ENCODE peak calls at places on chromosomes 5 and 9, in six cellular contexts. H is stomach; W is effector memory CD4-positive, alpha-beta T cell; C is gastrocnemius medialis; X is CD4-positive, CD25-positive, alpha-beta regulatory T cell; V is IMR-90. G is an unnamed sample. For H3K4me1, the result is how much of the 10 kb centered on the place peaks cover.

GRCh38 chr5:157575096-157575872 is at the start of gene ADAM19:
- DNase-seq in H (no peak), W (peak), C (no peak), X (peak), V (peak), G (peak)

GRCh38 chr5:83564069-83564749 is 92.7 kb downstream of the VCAN start:
- DNase-seq in H (no peak), W (no peak), C (no peak), X (peak), V (peak), G (no peak)

GRCh38 chr9:133784731-133785561 is 46.8 kb upstream of the SARDH start:
- DNase-seq in H (no peak), W (no peak), C (no peak), X (no peak), V (no peak), G (no peak)

GRCh38 chr9:129316281-129317030 is 138.4 kb upstream of the IER5L start:
- DNase-seq in H (no peak), W (no peak), C (no peak), X (no peak), V (no peak), G (no peak)

GRCh38 chr5:68315679-68316271 is 100.2 kb downstream of the PIK3R1 start:
- DNase-seq in H (no peak), W (peak), C (no peak), X (peak), V (no peak), G (no peak)

GRCh38 chr5:74127377-74128338 is 501.7 kb downstream of the ARHGEF28 start:
- DNase-seq in H (no peak), W (no peak), C (no peak), X (no peak), V (peak), G (no peak)

GRCh38 chr5:50889790-50890189 is 223.4 kb downstream of the PARP8 start:
- DNase-seq in H (no peak), W (no peak), C (no peak), X (no peak), V (no peak), G (no peak)

GRCh38 chr9:88523056-88523455 is 11.9 kb upstream of the NXNL2 start:
- DNase-seq in H (no peak), W (no peak), C (no peak), X (no peak), V (peak), G (no peak)

GRCh38 chr9:122536138-122536537 is 9.0 kb upstream of the OR1N1 start:
- DNase-seq in H (no peak), W (no peak), C (no peak), X (no peak), V (no peak), G (no peak)

GRCh38 chr9:136997830-136998234 is 1.5 kb upstream of the CLIC3 start:
- DNase-seq in H (no peak), W (peak), C (no peak), X (peak), V (no peak), G (no peak)
- H3K27ac ChIP-seq in H (peak), W (peak), C (no peak), X (no peak), V (no peak), G (no peak)

GRCh38 chr9:69180200-69180599 is 6.1 kb downstream of the TJP2 start:
- DNase-seq in H (no peak), W (no peak), C (no peak), X (no peak), V (no peak), G (no peak)

GRCh38 chr9:69180670-69181069 is 6.6 kb downstream of the TJP2 start:
- DNase-seq in H (peak), W (peak), C (no peak), X (peak), V (peak), G (peak)

GRCh38 chr9:69179037-69179436 is 5.0 kb downstream of the TJP2 start:
- DNase-seq in H (no peak), W (no peak), C (no peak), X (no peak), V (no peak), G (no peak)

GRCh38 chr9:69176446-69177135 is 2.5 kb downstream of the TJP2 start:
- DNase-seq in H (no peak), W (no peak), C (no peak), X (peak), V (no peak), G (no peak)

DNA sequence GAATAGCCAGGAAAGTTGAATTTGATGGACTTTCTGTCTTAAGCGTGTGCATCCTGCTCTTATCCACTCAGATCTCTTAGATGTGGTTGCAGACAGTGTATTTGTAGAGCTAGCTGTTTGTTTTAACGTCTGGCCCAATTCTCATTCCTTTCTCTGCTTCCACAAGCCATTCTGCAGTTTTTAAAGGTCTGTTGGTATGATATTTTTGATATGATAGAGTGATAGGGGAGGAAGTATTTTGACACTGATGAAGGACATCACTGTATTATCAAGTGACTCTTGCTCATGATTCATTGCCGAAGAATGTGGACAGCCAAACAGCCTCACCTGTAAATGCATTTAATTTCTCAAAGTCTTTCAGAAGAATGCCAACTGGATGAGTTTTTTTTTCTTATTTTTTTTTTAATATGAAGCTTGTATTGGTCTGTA is 4.5 kb downstream of the TJP2 start:
- DNase-seq in H (no peak), W (no peak), C (no peak), X (peak), V (peak), G (no peak)
- H3K4me3 ChIP-seq in H (no peak), W (no peak), C (no peak), X (peak), V (no peak), G (no peak)

GRCh38 chr5:96065577-96066385 is 104.1 kb upstream of the ELL2 start:
- DNase-seq in H (no peak), W (no peak), C (no peak), X (peak), V (no peak), G (no peak)
- H3K4me1 ChIP-seq in H (under half), W (under half), C (under half), X (under half), V (under half), G (under half)

DNA sequence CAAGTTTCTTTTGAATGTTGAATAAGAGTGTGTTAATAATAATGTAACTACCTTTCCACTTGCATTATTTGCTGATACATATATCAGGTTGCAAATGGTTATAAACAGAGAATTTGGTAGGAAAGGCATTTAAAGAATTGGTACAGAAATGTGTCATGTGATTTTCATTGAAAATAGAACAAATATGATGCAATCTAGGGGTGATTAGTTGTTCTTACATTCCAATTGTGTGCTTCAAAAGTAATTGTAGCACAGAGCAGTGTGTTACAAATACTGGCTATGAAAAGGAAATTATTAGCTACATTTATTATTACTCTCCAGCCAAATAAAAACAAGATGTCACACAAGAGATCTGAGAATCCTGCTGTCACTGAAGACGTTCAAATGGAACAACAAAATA is 61.8 kb upstream of the PRDM9 start:
- DNase-seq in H (no peak), W (no peak), C (no peak), X (no peak), V (no peak), G (no peak)
- H3K27ac ChIP-seq in H (no peak), W (no peak), C (no peak), X (no peak), V (no peak), G (no peak)

GRCh38 chr5:57650360-57651069 is 167.9 kb upstream of the ACTBL2 start:
- DNase-seq in H (peak), W (no peak), C (no peak), X (peak), V (peak), G (no peak)

GRCh38 chr5:57653636-57654290 is 171.2 kb upstream of the ACTBL2 start:
- DNase-seq in H (no peak), W (no peak), C (peak), X (no peak), V (no peak), G (no peak)

GRCh38 chr5:57655228-57655627 is 172.6 kb upstream of the ACTBL2 start:
- DNase-seq in H (no peak), W (no peak), C (no peak), X (no peak), V (no peak), G (no peak)

GRCh38 chr5:57651127-57651526 is 168.5 kb upstream of the ACTBL2 start:
- DNase-seq in H (no peak), W (no peak), C (no peak), X (no peak), V (no peak), G (no peak)
- H3K4me3 ChIP-seq in H (no peak), W (no peak), C (no peak), X (no peak), V (no peak), G (no peak)